ENCODE peak calls at places on chromosomes 4 and X, in six cellular contexts. One of them, this sample, is unnamed.

GRCh38 chrX:21715825-21716224 is 42.1 kb downstream of the SMPX start:
- DNase-seq in left cardiac atrium: no peak
- DNase-seq in aorta: no peak
- DNase-seq in OCI-M1: no peak
- DNase-seq in fibroblast of lung: no peak
- DNase-seq in NCI-H460: no peak
- DNase-seq in this sample: no peak

GRCh38 chr4:91963489-91963888 is 340.3 kb upstream of the GRID2 start:
- DNase-seq in NCI-H460: no peak
- DNase-seq in left cardiac atrium: no peak
- DNase-seq in fibroblast of lung: peak; percentile 78
- DNase-seq in OCI-M1: no peak
- DNase-seq in aorta: no peak
- DNase-seq in this sample: no peak

GRCh38 chr4:4881432-4881831 is 22.0 kb downstream of the MSX1 start:
- DNase-seq in left cardiac atrium: no peak
- DNase-seq in aorta: no peak
- DNase-seq in NCI-H460: no peak
- DNase-seq in fibroblast of lung: no peak
- DNase-seq in OCI-M1: no peak
- DNase-seq in this sample: no peak

GRCh38 chr4:41814565-41814964 is 66.0 kb upstream of the PHOX2B start:
- DNase-seq in OCI-M1: no peak
- DNase-seq in NCI-H460: peak; percentile 31
- DNase-seq in fibroblast of lung: peak; percentile 3
- DNase-seq in aorta: no peak
- DNase-seq in left cardiac atrium: no peak
- DNase-seq in this sample: peak; percentile 42

GRCh38 chrX:156008915-156009314 is 11.4 kb downstream of the IL9R start:
- DNase-seq in aorta: no peak
- DNase-seq in fibroblast of lung: no peak
- DNase-seq in left cardiac atrium: no peak
- DNase-seq in OCI-M1: no peak
- DNase-seq in NCI-H460: no peak
- DNase-seq in this sample: no peak

GRCh38 chr4:87038837-87039715 is 104.3 kb downstream of the AFF1 start:
- DNase-seq in NCI-H460: peak; percentile 4
- DNase-seq in fibroblast of lung: peak; percentile 96
- DNase-seq in OCI-M1: no peak
- DNase-seq in left cardiac atrium: peak; percentile 75
- DNase-seq in aorta: peak; percentile 89
- DNase-seq in this sample: peak; percentile 65

GRCh38 chr4:183335369-183335940 is 13.2 kb upstream of the CLDN24 start:
- DNase-seq in OCI-M1: peak; percentile 50
- DNase-seq in fibroblast of lung: peak; percentile 96
- DNase-seq in aorta: no peak
- DNase-seq in left cardiac atrium: no peak
- DNase-seq in NCI-H460: peak; percentile 24
- DNase-seq in this sample: no peak

GRCh38 chr4:169484485-169484884 is 127.9 kb downstream of the NEK1 start:
- DNase-seq in aorta: no peak
- DNase-seq in OCI-M1: no peak
- DNase-seq in left cardiac atrium: no peak
- DNase-seq in NCI-H460: no peak
- DNase-seq in fibroblast of lung: peak; percentile 8
- DNase-seq in this sample: no peak

GRCh38 chr4:26076896-26077295 is 162.9 kb downstream of the SMIM20 start:
- DNase-seq in OCI-M1: no peak
- DNase-seq in aorta: no peak
- DNase-seq in left cardiac atrium: no peak
- DNase-seq in fibroblast of lung: peak; percentile 37
- DNase-seq in NCI-H460: no peak
- DNase-seq in this sample: no peak

GRCh38 chr4:152259866-152260265 is 276.0 kb downstream of the FBXW7 start:
- DNase-seq in OCI-M1: no peak
- DNase-seq in fibroblast of lung: peak; percentile 93
- DNase-seq in aorta: no peak
- DNase-seq in left cardiac atrium: no peak
- DNase-seq in NCI-H460: no peak
- DNase-seq in this sample: no peak

GRCh38 chrX:120736989-120737388 is 107.1 kb upstream of the C1GALT1C1 start:
- DNase-seq in NCI-H460: no peak
- DNase-seq in OCI-M1: no peak
- DNase-seq in aorta: no peak
- DNase-seq in left cardiac atrium: no peak
- DNase-seq in fibroblast of lung: peak; percentile 64
- DNase-seq in this sample: no peak

This sample was measured in Right ventricle myocardium superior.